ENCODE peak calls at places on chromosomes 12 and 14, in seven cellular contexts. H is lower lobe of right lung; U is neuronal stem cell; E is cardiac muscle cell; R is stimulated activated CD8-positive, alpha-beta memory T cell treated with anti-CD3 and anti-CD28 coated beads, Interleukin-15, amount 100 ng/mL, for 48 hours; O is RWPE1; F is HepG2. V is an unnamed sample.

GRCh38 chr12:72017054-72017651 is 78.5 kb downstream of the TPH2 start:
- DNase-seq in H (peak), U (peak), E (peak), R (peak), O (peak), F (peak), V (peak)

GRCh38 chr12:108374596-108375320 is 35.6 kb upstream of the CMKLR1 start:
- DNase-seq in H (no peak), U (no peak), E (peak), R (no peak), O (no peak), F (no peak), V (no peak)

GRCh38 chr12:11827096-11827841 is 177.8 kb downstream of the ETV6 start:
- DNase-seq in H (no peak), U (peak), E (peak), R (no peak), O (no peak), F (no peak), V (no peak)

GRCh38 chr12:2501464-2502181 is 293.1 kb upstream of the FKBP4 start:
- DNase-seq in H (no peak), U (no peak), E (no peak), R (no peak), O (no peak), F (no peak), V (no peak)

GRCh38 chr12:56941299-56942017 is 7.2 kb upstream of the SDR9C7 start:
- DNase-seq in H (no peak), U (no peak), E (peak), R (no peak), O (peak), F (peak), V (peak)

GRCh38 chr12:19153396-19153795 is 23.9 kb downstream of the PLEKHA5 start:
- DNase-seq in H (no peak), U (no peak), E (no peak), R (no peak), O (no peak), F (no peak), V (no peak)

GRCh38 chr12:94263011-94263786 is 114.8 kb downstream of the PLXNC1 start:
- DNase-seq in H (no peak), U (no peak), E (no peak), R (peak), O (no peak), F (no peak), V (no peak)

GRCh38 chr12:62817556-62818271 is 117.2 kb downstream of the PPM1H start:
- DNase-seq in H (no peak), U (no peak), E (peak), R (no peak), O (no peak), F (no peak), V (no peak)

GRCh38 chr12:124334266-124334665 is 39.4 kb downstream of the RFLNA start:
- DNase-seq in H (no peak), U (no peak), E (no peak), R (no peak), O (no peak), F (no peak), V (no peak)

GRCh38 chr14:34522496-34522895 is 17.0 kb downstream of the EAPP start:
- DNase-seq in H (no peak), U (no peak), E (no peak), R (no peak), O (no peak), F (no peak), V (no peak)

GRCh38 chr14:37583358-37584210 is 11.5 kb downstream of the FOXA1 start:
- DNase-seq in H (peak), U (no peak), E (no peak), R (no peak), O (no peak), F (peak), V (no peak)

GRCh38 chr14:59543873-59544272 is 32.7 kb downstream of the CCDC175 start:
- DNase-seq in H (no peak), U (no peak), E (no peak), R (no peak), O (no peak), F (no peak), V (no peak)

GRCh38 chr14:97280526-97280925 is 483.3 kb downstream of the VRK1 start:
- DNase-seq in H (no peak), U (no peak), E (no peak), R (no peak), O (no peak), F (no peak), V (peak)

GRCh38 chr12:107127482-107128185 is 34.3 kb upstream of the CRY1 start:
- DNase-seq in H (no peak), U (no peak), E (no peak), R (no peak), O (no peak), F (no peak), V (no peak)

GRCh38 chr12:118520428-118520827 is 144.1 kb downstream of the SUDS3 start:
- DNase-seq in H (no peak), U (no peak), E (no peak), R (no peak), O (no peak), F (no peak), V (no peak)

GRCh38 chr14:94481468-94482131 is 5.6 kb upstream of the SERPINA9 start:
- DNase-seq in H (no peak), U (no peak), E (peak), R (no peak), O (no peak), F (peak), V (peak)

GRCh38 chr12:63103489-63104131 is 47.4 kb downstream of the AVPR1A start:
- DNase-seq in H (no peak), U (no peak), E (peak), R (no peak), O (peak), F (peak), V (peak)

GRCh38 chr14:95431199-95432145 is 85.0 kb downstream of the SYNE3 start:
- DNase-seq in H (no peak), U (peak), E (peak), R (no peak), O (no peak), F (no peak), V (peak)

GRCh38 chr14:75232597-75232996 is 46.0 kb upstream of the FOS start:
- DNase-seq in H (no peak), U (no peak), E (no peak), R (no peak), O (no peak), F (no peak), V (no peak)

GRCh38 chr12:109612975-109613502 is 39.4 kb downstream of the MVK start:
- DNase-seq in H (no peak), U (no peak), E (peak), R (no peak), O (no peak), F (peak), V (peak)